ENCODE peak calls at places on chromosomes 2 and 18, in five cellular contexts. S is GM12878, N is K562, H is HCT116, B is HepG2. J is an unnamed sample. For H3K4me1, the result is how much of the 10 kb centered on the place peaks cover.

GRCh38 chr2:191811807-191812602 is 34.9 kb downstream of the CAVIN2 start:
- DNase-seq in H (peak), B (peak), N (peak), S (no peak), J (peak)

GRCh38 chr2:23533014-23533730 is 148.2 kb downstream of the KLHL29 start:
- DNase-seq in N (no peak), B (no peak), H (no peak), S (no peak), J (peak)

GRCh38 chr2:9703085-9703641 is 72.4 kb upstream of the YWHAQ start:
- DNase-seq in B (peak), N (no peak), H (peak), S (no peak), J (no peak)

GRCh38 chr2:158131919-158132566 is 30.4 kb downstream of the UPP2 start:
- DNase-seq in B (peak), H (no peak), N (no peak), S (no peak), J (no peak)

GRCh38 chr2:5494212-5494611 is 198.0 kb upstream of the SOX11 start:
- DNase-seq in N (no peak), H (no peak), B (no peak), S (no peak), J (no peak)

GRCh38 chr2:3759331-3759730 is 56.0 kb downstream of the DCDC2C start:
- DNase-seq in B (no peak), S (no peak), N (no peak), H (no peak), J (no peak)

GRCh38 chr2:189115126-189115525 is 64.4 kb downstream of the COL5A2 start:
- DNase-seq in N (no peak), H (peak), S (no peak), B (no peak), J (no peak)

GRCh38 chr18:13305326-13305725 is 86.8 kb downstream of the LDLRAD4 start:
- DNase-seq in S (no peak), B (no peak), N (no peak), H (no peak), J (no peak)

GRCh38 chr2:197934926-197935274 is 130.5 kb downstream of the PLCL1 start:
- DNase-seq in B (no peak), S (no peak), N (peak), H (no peak), J (no peak)

GRCh38 chr2:128370468-128371247 is 52.0 kb upstream of the HS6ST1 start:
- DNase-seq in B (no peak), H (no peak), N (no peak), S (no peak), J (no peak)

GRCh38 chr2:228094377-228094921 is 87.0 kb downstream of the SPHKAP start:
- DNase-seq in B (no peak), H (no peak), S (no peak), N (no peak), J (no peak)

GRCh38 chr2:71282493-71282892 is 49.1 kb upstream of the ZNF638 start:
- DNase-seq in B (peak), S (no peak), H (no peak), N (peak), J (no peak)

GRCh38 chr2:51782874-51783765 is 751.2 kb upstream of the NRXN1 start:
- DNase-seq in B (no peak), H (peak), S (no peak), N (no peak), J (no peak)

GRCh38 chr2:109594246-109594900 is 19.4 kb downstream of the SEPTIN10 start:
- DNase-seq in N (no peak), B (no peak), H (no peak), S (no peak), J (no peak)

GRCh38 chr2:68411397-68412126 is 46.5 kb downstream of the PLEK start:
- DNase-seq in N (peak), B (no peak), S (peak), H (no peak), J (no peak)

GRCh38 chr2:205755923-205756322 is 73.6 kb downstream of the NRP2 start:
- DNase-seq in B (no peak), S (no peak), H (no peak), N (no peak), J (no peak)

GRCh38 chr18:23066060-23066459 is 69.2 kb upstream of the CABLES1 start:
- DNase-seq in N (no peak), S (no peak), B (no peak), H (no peak), J (no peak)

GRCh38 chr2:25420820-25421237 is 79.1 kb upstream of the DNMT3A start:
- DNase-seq in S (peak), B (no peak), N (no peak), H (no peak), J (no peak)

GRCh38 chr2:148410899-148411298 is 233.7 kb upstream of the EPC2 start:
- DNase-seq in B (peak), N (no peak), S (no peak), H (no peak), J (no peak)

GRCh38 chr2:88452980-88453582 is 588 bp upstream of the FOXI3 start:
- DNase-seq in H (no peak), B (no peak), S (no peak), N (no peak), J (no peak)

DNA sequence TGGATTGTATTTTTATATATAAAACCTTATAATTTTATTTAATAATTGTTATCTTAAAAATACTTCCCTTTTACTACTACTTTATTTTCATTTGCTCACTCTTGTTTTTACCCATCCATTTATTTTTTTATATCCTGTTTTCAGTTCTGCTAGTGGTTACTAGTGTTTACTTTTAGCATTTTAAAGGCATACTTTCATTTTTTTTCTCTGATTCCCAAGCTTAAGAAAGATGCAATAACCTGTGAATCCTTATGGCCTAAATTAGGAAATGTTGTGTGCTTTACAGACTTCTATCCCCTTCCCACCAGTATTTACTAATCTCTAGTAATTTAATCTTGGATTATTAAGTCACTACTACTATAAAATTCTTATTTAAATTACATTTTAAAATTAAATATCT is 140.0 kb downstream of the SMAD7 start:
- DNase-seq in N (no peak), H (no peak), B (no peak), S (no peak), J (no peak)
- H3K4me1 ChIP-seq in N (under half), H (under half), B (under half), S (under half), J (under half)

DNA sequence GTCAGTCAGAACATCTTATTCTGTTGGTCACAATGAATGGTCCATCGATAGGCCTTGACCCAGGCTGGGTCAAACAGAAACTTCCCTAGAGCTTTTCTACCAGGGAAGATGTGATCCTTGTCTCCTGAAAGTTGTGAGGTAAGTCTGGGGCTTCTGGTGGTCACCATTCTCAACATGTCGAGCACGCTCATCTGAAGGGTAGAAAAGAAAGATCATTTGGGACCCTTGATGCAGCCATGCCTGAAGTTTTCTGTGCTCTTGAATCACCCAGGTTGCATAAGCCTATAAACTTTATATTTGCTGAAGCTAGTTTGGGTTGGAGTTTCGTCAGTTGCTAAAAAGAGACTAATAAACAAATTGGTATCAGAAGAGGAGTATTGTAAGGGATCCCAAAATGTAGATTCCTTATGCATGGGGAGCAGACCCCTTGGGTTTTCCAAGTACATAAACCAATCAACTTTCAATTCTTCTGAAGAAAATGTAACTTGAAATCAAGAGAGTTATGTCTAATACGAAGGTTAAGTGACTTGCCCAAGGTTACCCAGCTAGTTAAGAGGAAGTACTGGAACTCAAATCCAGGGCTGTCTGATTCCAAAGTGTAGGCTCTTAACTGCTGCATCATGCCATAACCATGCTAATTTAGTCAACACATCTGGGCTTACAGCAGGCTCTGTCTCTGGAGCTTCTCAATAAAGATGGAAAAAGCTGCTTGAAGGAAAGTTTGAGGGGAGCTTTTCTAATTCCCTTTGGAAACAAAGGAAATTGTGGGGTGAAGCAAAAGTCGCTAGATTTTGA is 23.2 kb downstream of the TMEM17 start:
- DNase-seq in B (no peak), S (no peak), H (no peak), N (no peak), J (no peak)
- TF ChIP-seq YY1 in B (no peak), S (no peak), H (no peak), N (no peak), J (no peak)

GRCh38 chr2:145919507-145919906 is 1399.6 kb upstream of the ZEB2 start:
- DNase-seq in S (no peak), B (no peak), H (no peak), N (no peak), J (no peak)

GRCh38 chr2:145916799-145917198 is 1396.9 kb upstream of the ZEB2 start:
- DNase-seq in S (no peak), N (no peak), H (no peak), B (no peak), J (no peak)

GRCh38 chr2:145914716-145915115 is 1394.8 kb upstream of the ZEB2 start:
- DNase-seq in B (no peak), H (no peak), N (no peak), S (no peak), J (no peak)

GRCh38 chr2:145918951-145919350 is 1399.0 kb upstream of the ZEB2 start:
- DNase-seq in H (no peak), B (no peak), S (no peak), N (no peak), J (no peak)
- TF ChIP-seq ZNF274 in H (no peak), B (no peak), S (no peak), N (no peak), J (no peak)

GRCh38 chr18:79182047-79182713 is 113.0 kb downstream of the ATP9B start:
- DNase-seq in N (no peak), B (no peak), H (no peak), S (no peak), J (peak)

GRCh38 chr18:79191418-79191817 is 122.2 kb downstream of the ATP9B start:
- DNase-seq in N (no peak), B (no peak), H (no peak), S (no peak), J (no peak)

GRCh38 chr18:79191956-79192355 is 122.8 kb downstream of the ATP9B start:
- DNase-seq in H (no peak), N (no peak), S (no peak), B (no peak), J (no peak)

GRCh38 chr18:79186649-79187048 is 117.5 kb downstream of the ATP9B start:
- DNase-seq in H (no peak), B (no peak), N (no peak), S (peak), J (no peak)
- H3K4me1 ChIP-seq in H (under half), B (under half), N (under half), S (under half), J (under half)

GRCh38 chr2:240078631-240079030 is 25.3 kb upstream of the OR6B3 start:
- DNase-seq in H (no peak), N (no peak), S (no peak), B (no peak), J (no peak)
- TF ChIP-seq YY1 in H (no peak), N (no peak), S (no peak), B (no peak), J (no peak)

DNA sequence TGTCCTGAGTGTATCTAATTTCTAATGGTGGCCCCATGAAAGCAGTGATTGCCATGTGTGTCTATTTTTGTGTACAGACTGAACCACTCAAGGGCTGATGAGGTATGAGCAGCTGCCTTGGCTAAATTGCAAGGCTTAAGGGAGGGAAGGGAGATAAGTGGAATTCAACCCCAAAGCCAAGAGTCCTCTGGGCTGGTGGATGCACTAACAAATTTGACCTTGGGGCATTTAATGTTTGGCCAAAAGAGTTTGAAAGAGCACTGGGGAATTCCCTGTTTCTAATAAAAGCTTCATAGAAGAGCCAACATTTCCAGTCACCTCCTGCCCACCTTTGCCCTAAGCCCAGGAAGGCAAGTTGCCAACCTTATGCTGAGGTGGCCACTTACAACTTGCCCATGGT is 172.1 kb downstream of the SETBP1 start:
- DNase-seq in B (no peak), S (no peak), N (no peak), H (no peak), J (no peak)
- TF ChIP-seq ZNF274 in B (no peak), S (no peak), N (no peak), H (no peak), J (no peak)

DNA sequence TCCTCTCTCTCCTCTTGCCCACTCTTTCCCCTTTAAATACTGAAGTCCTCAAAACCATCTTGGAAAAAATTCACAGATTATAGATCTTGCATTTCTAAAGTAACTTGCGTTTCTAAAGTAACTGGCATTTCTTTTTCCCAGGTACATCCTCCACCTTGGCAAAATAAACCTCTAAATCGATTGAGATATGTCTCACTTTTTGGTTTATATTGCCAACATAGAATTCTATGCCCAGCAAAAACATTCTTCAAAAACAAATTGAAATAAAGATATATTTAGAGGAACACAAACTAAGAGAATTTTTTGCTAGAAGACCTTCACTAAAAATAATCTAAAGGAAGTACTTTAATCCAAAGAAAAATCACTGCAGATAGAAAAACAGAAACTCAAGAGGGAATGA is 122.5 kb upstream of the RBMS1 start:
- DNase-seq in B (no peak), S (no peak), N (no peak), H (no peak), J (no peak)
- H3K4me1 ChIP-seq in B (under half), S (under half), N (under half), H (under half), J (under half)

DNA sequence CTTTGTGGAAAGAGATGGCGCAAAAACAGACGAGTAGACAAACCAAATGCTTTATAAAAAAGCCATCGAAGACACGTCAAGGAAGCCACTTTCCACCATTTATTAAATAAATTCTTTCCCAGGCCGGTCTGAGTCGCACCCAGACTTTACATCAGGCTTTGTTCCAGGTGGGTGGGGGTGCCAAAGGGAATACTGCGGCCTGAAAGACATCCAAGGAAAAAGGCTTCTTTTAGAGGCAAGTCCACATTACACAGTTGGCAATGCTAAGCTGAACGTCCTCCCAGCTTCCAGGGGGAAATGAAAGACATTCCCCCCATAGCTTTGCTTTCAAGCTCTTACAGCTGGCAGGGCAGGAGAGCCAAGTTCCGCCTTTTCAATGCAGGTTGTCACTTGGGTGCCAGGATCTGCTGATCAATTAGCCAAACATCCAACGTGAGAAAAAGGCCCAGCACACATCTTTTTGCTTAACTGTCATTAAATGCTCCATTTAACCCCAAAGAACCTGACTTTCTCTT is 36.5 kb upstream of the PTPN4 start:
- DNase-seq in N (no peak), H (no peak), S (no peak), B (no peak), J (no peak)
- TF ChIP-seq YY1 in N (no peak), H (no peak), S (no peak), B (no peak), J (no peak)

J was measured in NT2/D1.